ENCODE peak calls at places on chromosomes 7 and 10, in five cellular contexts. X is IMR-90; A is right lobe of liver; J is CD8-positive, alpha-beta T cell; L is upper lobe of right lung. V is an unnamed sample. For H3K36me3, the result is how much of the 10 kb centered on the place peaks cover.

GRCh38 chr10:79081353-79082034 is 12.7 kb downstream of the ZMIZ1 start:
- DNase-seq in X (peak), A (no peak), J (no peak), L (no peak), V (peak)

GRCh38 chr7:102028206-102028826 is 210.9 kb downstream of the CUX1 start:
- DNase-seq in X (no peak), A (no peak), J (no peak), L (peak), V (no peak)

GRCh38 chr7:150367677-150368097 is 935 bp upstream of the REPIN1 start:
- DNase-seq in X (peak), A (no peak), J (no peak), L (no peak), V (no peak)

GRCh38 chr10:785539-786214 is 96.2 kb upstream of the DIP2C start:
- DNase-seq in X (no peak), A (peak), J (peak), L (no peak), V (no peak)

GRCh38 chr10:52146766-52147165 is 167.3 kb upstream of the DKK1 start:
- DNase-seq in X (peak), A (no peak), J (no peak), L (no peak), V (no peak)

GRCh38 chr7:476736-477360 is 42.8 kb downstream of the PDGFA start:
- DNase-seq in X (no peak), A (peak), J (no peak), L (peak), V (no peak)

GRCh38 chr10:83606275-83606674 is 533.0 kb upstream of the GHITM start:
- DNase-seq in X (no peak), A (no peak), J (no peak), L (no peak), V (peak)

GRCh38 chr10:15719062-15719898 is 442 bp downstream of the ITGA8 start:
- DNase-seq in X (no peak), A (no peak), J (no peak), L (no peak), V (peak)

GRCh38 chr7:69633122-69633892 is 35.0 kb downstream of the AUTS2 start:
- DNase-seq in X (no peak), A (no peak), J (no peak), L (no peak), V (no peak)

GRCh38 chr7:108109216-108109908 is 20.8 kb downstream of the LAMB4 start:
- DNase-seq in X (no peak), A (no peak), J (no peak), L (no peak), V (no peak)

GRCh38 chr10:68668972-68669371 is 52.1 kb upstream of the CCAR1 start:
- DNase-seq in X (no peak), A (no peak), J (no peak), L (no peak), V (no peak)

GRCh38 chr7:122550545-122550944 is 148.4 kb downstream of the RNF133 start:
- DNase-seq in X (no peak), A (no peak), J (no peak), L (no peak), V (no peak)

GRCh38 chr7:96067321-96067720 is 254.6 kb downstream of the SLC25A13 start:
- DNase-seq in X (no peak), A (no peak), J (no peak), L (no peak), V (no peak)

GRCh38 chr10:79178614-79179403 is 110.0 kb downstream of the ZMIZ1 start:
- DNase-seq in X (peak), A (no peak), J (no peak), L (no peak), V (peak)

DNA sequence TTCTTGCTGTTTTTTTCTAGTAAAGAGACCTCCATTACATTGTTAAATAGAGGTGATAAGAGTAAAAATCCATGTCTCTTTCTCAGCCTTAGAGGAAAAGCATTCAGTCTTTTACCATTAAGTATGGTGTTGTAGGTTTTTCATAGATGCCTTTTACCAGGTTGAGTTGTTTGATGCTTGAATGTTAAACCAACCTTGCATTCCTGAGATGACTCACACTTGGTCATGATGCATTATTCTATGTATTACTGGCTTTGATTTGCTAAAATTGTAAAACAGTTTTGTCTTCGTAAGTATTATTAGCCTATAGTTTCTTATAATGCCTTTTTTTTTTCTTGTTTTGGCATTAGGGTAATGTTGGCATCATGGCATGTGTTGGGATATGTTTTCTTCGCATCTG is 90.0 kb downstream of the ANKRD61 start:
- DNase-seq in X (peak), A (no peak), J (no peak), L (no peak), V (peak)
- H3K36me3 ChIP-seq in X (under half), A (under half), J (under half), L (half or more), V (under half)

GRCh38 chr7:12028508-12028907 is 182.6 kb upstream of the TMEM106B start:
- DNase-seq in X (peak), A (no peak), J (no peak), L (no peak), V (no peak)

GRCh38 chr7:12031186-12031585 is 179.9 kb upstream of the TMEM106B start:
- DNase-seq in X (peak), A (no peak), J (no peak), L (no peak), V (peak)

GRCh38 chr7:12030116-12030515 is 181.0 kb upstream of the TMEM106B start:
- DNase-seq in X (peak), A (no peak), J (no peak), L (no peak), V (no peak)

GRCh38 chr7:12032146-12032545 is 178.9 kb upstream of the TMEM106B start:
- DNase-seq in X (peak), A (no peak), J (no peak), L (no peak), V (no peak)

DNA sequence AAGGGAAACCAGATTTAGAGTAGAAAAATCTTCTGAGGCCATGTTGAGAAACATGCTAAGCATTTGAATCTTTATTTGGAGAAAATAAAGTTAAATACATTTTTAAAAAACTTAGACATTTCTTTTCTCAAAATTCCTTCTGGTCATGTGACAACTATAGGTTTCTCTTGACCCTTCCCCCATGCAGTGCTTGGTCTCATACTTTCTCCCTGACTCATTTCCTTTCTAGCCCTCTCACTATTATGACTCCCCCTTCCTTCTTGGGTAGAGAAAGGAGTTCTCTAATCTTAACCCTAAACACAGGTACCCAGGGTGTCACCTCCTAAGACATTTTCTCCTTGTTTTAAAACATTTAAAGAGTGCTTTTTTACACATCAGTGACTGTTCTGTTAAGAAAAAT is 179.5 kb upstream of the TMEM106B start:
- DNase-seq in X (peak), A (no peak), J (no peak), L (no peak), V (peak)
- H3K27ac ChIP-seq in X (no peak), A (no peak), J (no peak), L (no peak), V (no peak)

DNA sequence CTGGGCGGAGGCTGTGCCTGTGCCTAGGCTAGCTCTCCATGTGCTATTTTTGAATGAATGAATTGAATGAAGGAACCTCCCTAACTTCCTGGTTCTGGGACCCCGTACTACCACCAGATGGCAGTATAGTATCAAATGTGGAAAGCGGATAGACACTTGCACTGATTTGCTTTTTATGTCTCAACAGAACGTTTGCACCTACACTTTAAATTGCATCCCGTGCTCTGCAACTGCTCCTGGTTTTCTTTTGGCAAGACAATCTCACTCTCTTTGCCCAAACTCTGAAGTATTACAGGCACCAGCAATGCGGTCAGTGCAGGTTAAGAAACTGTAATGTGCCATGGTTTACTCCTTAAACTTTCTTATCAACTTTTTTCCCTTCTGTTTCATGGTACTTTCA is 6.5 kb downstream of the FZD8 start:
- DNase-seq in X (peak), A (no peak), J (no peak), L (no peak), V (peak)
- TF ChIP-seq CTCF in X (peak), A (peak), J (peak), L (peak), V (peak)

GRCh38 chr7:5997210-5997808 is 11.5 kb downstream of the PMS2 start:
- DNase-seq in X (peak), A (peak), J (peak), L (no peak), V (peak)
- H3K36me3 ChIP-seq in X (under half), A (under half), J (under half), L (half or more), V (under half)

GRCh38 chr7:4725014-4725951 is 43.2 kb downstream of the FOXK1 start:
- DNase-seq in X (peak), A (peak), J (peak), L (peak), V (peak)
- H3K27ac ChIP-seq in X (peak), A (peak), J (peak), L (peak), V (peak)

DNA sequence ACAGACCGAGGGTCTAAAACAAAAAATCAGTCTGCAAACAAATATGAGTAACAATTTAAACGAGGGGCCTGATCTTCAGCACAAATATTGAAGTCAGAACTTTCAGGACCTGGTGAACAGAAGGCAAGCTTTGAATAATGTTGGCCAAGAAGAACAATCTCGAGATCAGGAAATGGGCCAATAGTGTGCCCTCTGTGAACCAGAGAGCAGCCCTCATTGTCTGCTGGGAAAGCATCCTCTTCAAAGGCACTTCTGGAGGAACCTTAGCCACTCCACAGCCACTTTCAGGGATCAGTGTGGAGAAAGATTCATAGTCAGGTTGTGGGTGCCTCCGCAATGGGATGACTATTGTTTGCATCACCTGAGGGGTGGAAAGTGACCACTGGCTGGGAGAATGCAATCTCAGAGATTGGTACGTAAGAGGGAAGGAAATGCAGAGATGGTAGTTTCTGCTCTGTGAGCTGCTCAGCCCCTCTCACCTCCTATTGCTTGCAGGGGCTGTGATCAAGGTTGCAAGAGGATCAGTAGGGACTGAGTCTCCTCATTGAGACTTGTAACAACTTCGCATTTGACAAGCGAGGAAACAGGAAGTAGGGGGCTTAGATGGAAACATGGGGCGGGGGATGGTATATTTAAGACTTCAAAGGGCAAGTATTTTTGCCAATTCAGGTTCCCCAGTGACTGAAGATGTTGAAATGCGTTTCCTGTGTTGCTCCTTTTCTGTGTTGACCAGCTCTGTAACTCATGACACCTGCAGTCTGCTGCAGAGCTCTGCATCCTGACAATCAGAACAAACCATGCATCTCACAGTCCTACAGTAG is 28.4 kb upstream of the IFRD1 start:
- DNase-seq in X (no peak), A (no peak), J (peak), L (no peak), V (no peak)
- TF ChIP-seq CTCF in X (no peak), A (no peak), J (no peak), L (no peak), V (no peak)

DNA sequence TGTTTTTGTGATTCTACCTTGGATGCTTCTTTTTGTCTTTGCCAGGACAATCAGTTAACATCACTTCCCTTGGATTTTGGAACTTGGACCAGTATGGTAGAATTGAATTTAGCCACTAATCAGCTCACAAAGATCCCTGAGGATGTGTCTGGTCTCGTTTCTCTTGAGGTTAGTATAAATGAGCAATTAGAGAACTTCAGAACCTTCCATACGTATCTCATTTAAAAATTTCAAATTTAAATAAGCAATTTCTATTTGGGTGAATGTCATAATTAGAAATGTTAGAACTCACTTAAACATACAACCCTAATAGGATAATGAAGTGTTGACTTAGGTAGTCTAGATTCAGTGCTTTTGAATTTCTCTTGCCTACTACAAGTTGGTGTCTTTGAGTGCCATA is 69.3 kb upstream of the ADRA2A start:
- DNase-seq in X (no peak), A (no peak), J (no peak), L (no peak), V (no peak)
- H3K36me3 ChIP-seq in X (under half), A (under half), J (under half), L (half or more), V (under half)

GRCh38 chr7:104923010-104923421 is 91.0 kb upstream of the KMT2E start:
- DNase-seq in X (peak), A (peak), J (peak), L (peak), V (peak)
- H3K27ac ChIP-seq in X (no peak), A (no peak), J (no peak), L (peak), V (no peak)

GRCh38 chr10:120336910-120337540 is 120.0 kb upstream of the PLPP4 start:
- DNase-seq in X (peak), A (peak), J (peak), L (no peak), V (peak)
- TF ChIP-seq CTCF in X (peak), A (peak), J (peak), L (peak), V (peak)

GRCh38 chr7:26198133-26198780 is 2.3 kb downstream of the HNRNPA2B1 start:
- DNase-seq in X (no peak), A (no peak), J (no peak), L (no peak), V (no peak)

GRCh38 chr7:26198781-26199169 is 1.8 kb downstream of the HNRNPA2B1 start:
- DNase-seq in X (no peak), A (no peak), J (no peak), L (no peak), V (no peak)

GRCh38 chr7:26196305-26196704 is 4.2 kb downstream of the HNRNPA2B1 start:
- DNase-seq in X (no peak), A (no peak), J (no peak), L (no peak), V (no peak)

GRCh38 chr7:26195867-26196266 is 4.7 kb downstream of the HNRNPA2B1 start:
- DNase-seq in X (no peak), A (no peak), J (no peak), L (no peak), V (no peak)

DNA sequence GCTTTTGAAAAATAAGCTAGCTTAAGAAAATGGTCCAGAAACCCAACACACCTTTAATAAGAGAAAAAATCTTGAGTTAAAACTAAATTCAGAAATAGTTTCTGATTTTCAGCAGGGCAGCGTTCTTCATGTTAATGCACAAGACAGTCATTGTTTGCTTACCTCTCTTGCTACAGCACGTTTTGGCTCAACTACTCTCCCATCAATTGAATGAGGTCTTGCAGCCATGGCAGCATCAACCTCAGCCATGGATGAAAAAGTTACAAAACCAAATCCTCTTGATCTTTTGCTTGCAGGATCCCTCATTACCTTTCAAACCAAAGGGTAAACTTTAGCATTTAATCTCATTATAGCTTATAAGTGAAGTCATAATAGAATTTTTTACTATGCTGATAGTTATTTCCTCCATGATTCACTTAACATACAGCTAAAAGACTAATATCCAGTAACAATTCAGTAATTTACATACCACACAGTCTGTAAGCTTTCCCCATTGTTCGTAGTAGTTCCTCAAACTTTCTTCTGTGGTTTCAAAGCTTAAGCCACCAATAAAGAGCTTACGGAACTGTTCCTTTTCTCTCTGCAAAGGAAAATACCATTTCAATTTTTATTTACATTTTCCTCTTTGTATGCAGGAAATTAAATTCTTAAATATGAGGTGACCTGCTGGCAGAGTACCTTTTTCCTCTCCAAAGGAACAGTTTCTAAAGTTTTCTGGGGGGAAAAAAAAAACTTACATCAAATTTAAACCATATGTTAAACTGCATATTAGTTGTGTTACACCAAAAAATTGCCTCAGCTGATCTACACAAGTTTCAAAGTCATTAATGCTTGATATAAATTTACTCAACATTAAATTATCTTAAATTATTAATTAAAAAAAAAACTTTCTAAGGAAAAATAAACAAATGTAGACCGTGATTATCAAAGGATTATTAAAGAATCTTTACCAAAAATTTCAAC is 3.1 kb downstream of the HNRNPA2B1 start:
- DNase-seq in X (no peak), A (no peak), J (no peak), L (no peak), V (no peak)
- H3K36me3 ChIP-seq in X (under half), A (half or more), J (under half), L (half or more), V (under half)